ENCODE peak calls at places on chromosome 18, in ten cellular contexts. L is SK-N-SH, I is transverse colon, G is HepG2, Z is stomach, U is H1, A is spleen, C is K562, S is breast epithelium, P is HCT116. F is an unnamed sample.
A peak's percentile ranks its signal among the peaks of the same experiment; 100 is the strongest.

GRCh38 chr18:13500227-13500865 is 226.0 kb downstream of the FAM210A start:
- DNase-seq in S (peak; percentile 30), Z (no peak), U (peak; percentile 57), C (no peak), L (no peak), I (no peak), P (no peak), G (peak; percentile 8), A (no peak), F (no peak)

GRCh38 chr18:27712066-27712465 is 464.9 kb downstream of the CDH2 start:
- DNase-seq in I (no peak), S (no peak), Z (no peak), C (no peak), P (no peak), A (no peak), G (no peak), U (no peak), L (no peak), F (no peak)

GRCh38 chr18:45169610-45170009 is 445.7 kb upstream of the SLC14A2 start:
- DNase-seq in P (no peak), C (no peak), U (no peak), G (no peak), S (no peak), L (no peak), Z (no peak), A (no peak), I (no peak), F (peak; percentile 70)

GRCh38 chr18:51278045-51278649 is 80.7 kb upstream of the MEX3C start:
- DNase-seq in G (peak; percentile 47), A (no peak), Z (peak; percentile 35), I (peak; percentile 21), L (peak; percentile 58), P (peak; percentile 57), S (no peak), C (peak; percentile 47), U (peak; percentile 92), F (peak; percentile 64)

GRCh38 chr18:22921762-22922161 is 11.4 kb upstream of the RBBP8 start:
- DNase-seq in S (no peak), P (no peak), C (no peak), Z (no peak), L (no peak), I (no peak), G (no peak), U (no peak), A (no peak), F (no peak)

GRCh38 chr18:596288-596881 is 403 bp upstream of the CLUL1 start:
- DNase-seq in U (peak; percentile 71), L (peak; percentile 67), G (peak; percentile 43), A (no peak), S (peak; percentile 22), Z (no peak), I (no peak), C (peak; percentile 85), P (peak; percentile 47), F (no peak)

GRCh38 chr18:40929389-40929788 is 1025.6 kb upstream of the PIK3C3 start:
- DNase-seq in G (no peak), U (no peak), A (no peak), P (no peak), C (no peak), L (peak; percentile 49), I (no peak), S (no peak), Z (no peak), F (no peak)

GRCh38 chr18:45522371-45522770 is 92.9 kb upstream of the SLC14A2 start:
- DNase-seq in C (no peak), A (no peak), G (no peak), P (no peak), I (no peak), U (no peak), S (no peak), Z (no peak), L (no peak), F (no peak)

GRCh38 chr18:63363951-63364350 is 3.1 kb downstream of the KDSR start:
- DNase-seq in U (no peak), S (no peak), G (no peak), I (no peak), A (no peak), P (no peak), C (no peak), L (no peak), Z (no peak), F (no peak)

GRCh38 chr18:63339920-63340484 is 20.4 kb upstream of the BCL2 start:
- DNase-seq in Z (no peak), U (peak; percentile 62), G (peak; percentile 22), S (no peak), L (peak; percentile 49), A (no peak), C (peak; percentile 53), P (peak; percentile 10), I (no peak), F (peak; percentile 61)

GRCh38 chr18:51569153-51569552 is 371.7 kb upstream of the MEX3C start:
- DNase-seq in L (no peak), S (no peak), A (no peak), P (no peak), G (no peak), Z (no peak), C (no peak), I (no peak), U (no peak), F (no peak)

GRCh38 chr18:67514901-67515540 is 1.5 kb downstream of the DSEL start:
- DNase-seq in C (no peak), P (no peak), A (no peak), U (no peak), Z (no peak), I (no peak), G (no peak), L (no peak), S (no peak), F (no peak)

GRCh38 chr18:67510831-67511230 is 5.7 kb downstream of the DSEL start:
- DNase-seq in C (no peak), P (no peak), G (no peak), S (no peak), I (no peak), A (no peak), Z (no peak), L (peak; percentile 44), U (no peak), F (no peak)

GRCh38 chr18:67514465-67514864 is 2.1 kb downstream of the DSEL start:
- DNase-seq in U (no peak), I (no peak), C (no peak), P (no peak), L (peak; percentile 41), Z (no peak), S (no peak), A (no peak), G (no peak), F (no peak)

GRCh38 chr18:67511840-67512239 is 4.7 kb downstream of the DSEL start:
- DNase-seq in S (no peak), P (no peak), I (no peak), L (no peak), C (no peak), U (no peak), A (no peak), Z (no peak), G (no peak), F (no peak)

DNA sequence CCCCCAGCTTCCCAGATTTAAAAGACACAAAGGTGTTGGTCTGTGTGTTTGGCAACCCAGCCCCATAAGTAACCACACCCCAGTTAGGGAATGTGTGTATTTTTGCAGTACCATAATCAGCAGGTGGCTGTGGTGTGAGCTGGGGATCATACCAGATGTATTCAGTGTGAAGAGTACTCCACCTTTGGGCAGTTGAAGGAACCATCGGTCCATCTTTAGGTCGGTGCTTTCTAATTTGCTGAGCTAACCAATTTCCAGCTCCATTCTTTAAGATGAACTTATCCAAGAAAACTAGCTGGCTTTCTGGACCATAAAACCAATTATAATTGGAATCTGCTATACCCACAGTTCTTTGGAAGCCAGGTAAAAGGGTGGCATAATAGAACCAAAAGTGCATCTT is 3.2 kb downstream of the DSEL start:
- DNase-seq in I (no peak), Z (no peak), G (peak; percentile 3), S (no peak), A (no peak), C (no peak), L (no peak), P (no peak), U (no peak), F (no peak)
- TF ChIP-seq CTCF in I (no peak), Z (no peak), G (peak; percentile 22), S (no peak), A (no peak), C (no peak), L (peak; percentile 16), P (no peak), U (peak; percentile 29), F (no peak)

DNA sequence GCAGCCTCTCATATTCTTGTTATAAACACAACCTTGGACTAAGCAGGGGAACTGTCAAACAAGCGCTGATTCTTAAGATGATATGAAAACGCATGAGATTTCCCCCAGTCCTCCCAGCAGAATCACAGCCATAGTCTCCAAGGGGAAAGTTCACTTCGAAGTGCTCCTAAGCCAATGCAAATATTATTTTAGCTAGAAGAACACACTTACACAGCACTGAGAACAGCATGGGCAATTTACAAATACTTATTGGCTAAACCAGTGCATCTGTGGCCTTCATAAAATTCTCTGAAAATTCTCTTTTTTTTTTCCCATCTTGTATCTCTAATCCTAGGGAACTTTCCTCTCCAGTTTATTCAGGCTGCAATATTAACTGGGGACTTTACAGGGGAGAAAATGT is 471.5 kb downstream of the MBD2 start:
- DNase-seq in I (no peak), C (no peak), S (no peak), G (no peak), P (no peak), L (no peak), Z (no peak), U (no peak), A (no peak), F (no peak)
- TF ChIP-seq POLR2AphosphoS5 in I (no peak), C (no peak), S (no peak), G (no peak), P (no peak), L (no peak), Z (no peak), U (no peak), A (no peak), F (no peak)

GRCh38 chr18:58302811-58303210 is 258.8 kb downstream of the NEDD4L start:
- DNase-seq in G (no peak), A (no peak), L (no peak), Z (no peak), I (no peak), U (no peak), C (no peak), S (no peak), P (no peak), F (no peak)
- TF ChIP-seq CTCF in G (no peak), A (no peak), L (no peak), Z (no peak), I (no peak), U (peak; percentile 8), C (no peak), S (no peak), P (no peak), F (no peak)

DNA sequence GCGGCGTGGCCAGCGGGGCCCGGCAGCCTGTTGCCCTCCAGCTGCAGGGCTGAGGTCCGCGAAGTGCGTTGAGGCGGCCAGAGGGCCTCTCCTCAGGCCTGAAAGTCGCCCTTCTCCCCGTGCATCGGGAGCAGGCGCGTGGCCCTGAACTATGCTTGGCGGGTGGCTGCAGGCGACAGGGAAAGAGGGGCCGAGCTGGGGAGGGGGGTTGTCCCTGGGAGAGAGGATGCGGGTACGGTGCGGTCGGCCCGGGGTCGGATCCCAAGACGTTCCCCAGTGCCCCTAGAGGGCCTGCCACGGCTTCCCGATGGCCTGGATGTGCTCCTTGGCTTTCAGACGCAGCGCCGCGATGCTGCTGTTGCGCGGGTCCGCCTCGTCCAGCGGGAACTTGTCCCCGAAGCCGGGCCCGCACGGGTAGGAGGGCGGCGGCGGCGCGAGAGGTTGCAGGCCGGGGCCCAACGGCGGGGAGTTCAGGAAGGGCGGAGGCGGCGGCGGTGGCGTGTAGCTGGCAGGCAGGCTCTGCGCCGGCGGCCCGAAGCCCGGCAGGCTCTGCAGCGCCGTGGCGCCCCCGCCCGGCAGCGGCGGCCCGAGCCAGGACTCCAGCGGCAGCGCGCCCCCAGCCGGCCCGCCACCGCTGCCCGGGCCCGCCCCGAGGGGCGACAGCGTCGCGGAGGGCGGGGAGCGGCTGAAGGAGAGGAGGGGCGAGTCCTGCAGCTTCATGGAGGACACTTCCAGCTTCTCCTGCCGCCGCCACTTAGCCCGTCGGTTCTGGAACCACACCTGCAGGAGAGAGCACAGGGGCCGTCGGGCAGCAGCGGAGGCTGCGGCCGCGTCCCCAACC is 4.3 kb downstream of the RAX start:
- DNase-seq in Z (no peak), A (peak; percentile 75), G (peak; percentile 13), U (peak; percentile 89), C (peak; percentile 27), L (peak; percentile 93), S (no peak), P (no peak), I (no peak), F (peak; percentile 31)
- TF ChIP-seq POLR2AphosphoS5 in Z (no peak), A (no peak), G (no peak), U (no peak), C (no peak), L (no peak), S (no peak), P (no peak), I (no peak), F (no peak)